ENCODE peak calls at places on chromosomes 7 and 10, in nine cellular contexts. G is AG04449; H is fibroblast of villous mesenchyme; A is tibial nerve; T is CD8-positive, alpha-beta T cell; W is PC-3; N is kidney epithelial cell; M is dorsolateral prefrontal cortex; J is lower lobe of right lung. O is an unnamed sample.

GRCh38 chr7:75876126-75876881 is 2.5 kb upstream of the RHBDD2 start:
- DNase-seq in G (no peak), H (no peak), A (no peak), T (no peak), W (no peak), N (no peak), M (no peak), J (peak; percentile 55), O (peak; percentile 52)

GRCh38 chr10:88879754-88880286 is at the start of gene STAMBPL1:
- DNase-seq in G (no peak), H (peak; percentile 42), A (no peak), T (peak; percentile 39), W (peak; percentile 27), N (no peak), M (no peak), J (no peak), O (no peak)

GRCh38 chr10:100148353-100149211 is 37.2 kb downstream of the ERLIN1 start:
- DNase-seq in G (no peak), H (peak; percentile 27), A (no peak), T (no peak), W (peak; percentile 91), N (peak; percentile 59), M (no peak), J (no peak), O (peak; percentile 99)

GRCh38 chr7:139648941-139649425 is 125.5 kb downstream of the CLEC2L start:
- DNase-seq in G (no peak), H (no peak), A (no peak), T (no peak), W (no peak), N (no peak), M (no peak), J (peak; percentile 64), O (no peak)

GRCh38 chr7:142185069-142185468 is 72.8 kb downstream of the PRSS58 start:
- DNase-seq in G (no peak), H (no peak), A (no peak), T (no peak), W (no peak), N (no peak), M (no peak), J (no peak), O (no peak)

GRCh38 chr7:112770051-112770450 is 20.1 kb downstream of the TMEM168 start:
- DNase-seq in G (no peak), H (no peak), A (no peak), T (no peak), W (peak; percentile 77), N (peak; percentile 59), M (no peak), J (no peak), O (peak; percentile 98)

GRCh38 chr10:44043646-44044368 is 341.1 kb downstream of the CXCL12 start:
- DNase-seq in G (no peak), H (no peak), A (no peak), T (no peak), W (no peak), N (no peak), M (no peak), J (no peak), O (no peak)

GRCh38 chr10:15293862-15294835 is 76.9 kb downstream of the FAM171A1 start:
- DNase-seq in G (no peak), H (no peak), A (no peak), T (no peak), W (no peak), N (no peak), M (no peak), J (no peak), O (no peak)

GRCh38 chr10:80454526-80455460 is 683 bp downstream of the TSPAN14 start:
- DNase-seq in G (no peak), H (no peak), A (no peak), T (no peak), W (no peak), N (no peak), M (no peak), J (peak; percentile 76), O (no peak)

GRCh38 chr7:126698446-126698845 is 554.3 kb downstream of the GRM8 start:
- DNase-seq in G (no peak), H (no peak), A (no peak), T (no peak), W (peak; percentile 13), N (peak; percentile 2), M (no peak), J (no peak), O (peak; percentile 68)

GRCh38 chr10:97686301-97686961 is 610 bp downstream of the AVPI1 start:
- DNase-seq in G (no peak), H (peak; percentile 33), A (no peak), T (no peak), W (no peak), N (no peak), M (no peak), J (no peak), O (no peak)

GRCh38 chr10:73060738-73061635 is 35.7 kb downstream of the P4HA1 start:
- DNase-seq in G (no peak), H (peak; percentile 38), A (no peak), T (no peak), W (peak; percentile 98), N (no peak), M (no peak), J (no peak), O (peak; percentile 54)
- TF ChIP-seq CTCF in G (no peak), H (peak; percentile 42), A (no peak), T (peak; percentile 39), W (peak; percentile 100), N (peak; percentile 34), M (peak; percentile 31), J (peak; percentile 39), O (peak; percentile 52)

DNA sequence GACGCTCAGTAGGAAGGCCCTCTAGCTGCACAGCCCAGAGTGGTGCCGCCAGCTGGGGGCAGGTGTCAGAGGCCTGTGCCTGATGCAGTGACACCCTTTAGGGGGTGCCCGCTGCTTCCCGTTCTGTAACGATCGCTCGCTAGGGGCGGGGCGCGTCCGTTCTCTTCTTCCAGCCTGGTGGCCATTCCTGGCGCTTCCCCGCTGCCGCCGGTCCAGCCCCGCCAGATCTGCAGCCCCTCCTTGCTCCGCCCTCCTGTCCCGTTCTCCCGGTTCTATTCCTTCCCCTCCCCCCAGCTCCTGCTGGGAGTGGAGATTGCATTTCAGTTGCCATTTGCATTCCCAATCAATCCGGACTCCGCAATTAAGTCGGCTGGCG is 39.2 kb downstream of the AGAP3 start:
- DNase-seq in G (no peak), H (peak; percentile 23), A (no peak), T (no peak), W (no peak), N (no peak), M (no peak), J (peak; percentile 51), O (no peak)
- H3K4me3 ChIP-seq in G (peak overlapping the region; percentile 6), H (peak overlapping the region; percentile 49), A (peak overlapping the region; percentile 28), T (no peak overlapping the region), W (no peak overlapping the region), N (peak overlapping the region; percentile 16), M (peak overlapping the region; percentile 52), J (peak overlapping the region; percentile 37), O (peak overlapping the region; percentile 2)

GRCh38 chr10:81838950-81839349 is 36.0 kb upstream of the NRG3 start:
- DNase-seq in G (no peak), H (no peak), A (no peak), T (no peak), W (no peak), N (no peak), M (no peak), J (no peak), O (peak; percentile 1)
- TF ChIP-seq CTCF in G (no peak), H (no peak), A (no peak), T (no peak), W (no peak), N (peak; percentile 53), M (peak; percentile 24), J (no peak), O (no peak)

GRCh38 chr10:71817831-71818268 is 33.2 kb downstream of the PSAP start:
- DNase-seq in G (no peak), H (no peak), A (peak; percentile 34), T (no peak), W (no peak), N (no peak), M (no peak), J (peak; percentile 75), O (no peak)
- H3K4me3 ChIP-seq in G (no peak overlapping the region), H (no peak overlapping the region), A (no peak overlapping the region), T (no peak overlapping the region), W (no peak overlapping the region), N (no peak overlapping the region), M (no peak overlapping the region), J (no peak overlapping the region), O (no peak overlapping the region)

GRCh38 chr7:48638041-48638440 is 286.3 kb upstream of the CDC14C start:
- DNase-seq in G (no peak), H (no peak), A (no peak), T (no peak), W (peak; percentile 16), N (no peak), M (no peak), J (no peak), O (no peak)

GRCh38 chr7:48643420-48644013 is 280.8 kb upstream of the CDC14C start:
- DNase-seq in G (no peak), H (no peak), A (no peak), T (no peak), W (no peak), N (no peak), M (no peak), J (no peak), O (peak; percentile 46)
- TF ChIP-seq CTCF in G (no peak), H (no peak), A (no peak), T (no peak), W (no peak), N (no peak), M (no peak), J (no peak), O (no peak)